ENCODE peak calls at places on chromosomes 6 and 20, in four cellular contexts. One of them, this sample, is unnamed.

GRCh38 chr6:144561455-144562043 is 276.4 kb downstream of the UTRN start:
- DNase-seq in cardiac muscle cell: no peak
- DNase-seq in natural killer cell: no peak
- DNase-seq in CD4-positive, alpha-beta T cell: no peak
- DNase-seq in this sample: no peak

GRCh38 chr6:111604259-111605099 is 1.2 kb downstream of the TRAF3IP2 start:
- DNase-seq in natural killer cell: no peak
- DNase-seq in cardiac muscle cell: peak
- DNase-seq in CD4-positive, alpha-beta T cell: no peak
- DNase-seq in this sample: no peak

GRCh38 chr6:36685198-36685919 is 6.8 kb downstream of the CDKN1A start:
- DNase-seq in cardiac muscle cell: no peak
- DNase-seq in natural killer cell: no peak
- DNase-seq in CD4-positive, alpha-beta T cell: no peak
- DNase-seq in this sample: peak

GRCh38 chr6:2244261-2245102 is 923 bp downstream of the GMDS start:
- DNase-seq in cardiac muscle cell: no peak
- DNase-seq in CD4-positive, alpha-beta T cell: no peak
- DNase-seq in natural killer cell: no peak
- DNase-seq in this sample: no peak

GRCh38 chr6:118899948-118900347 is 6.0 kb downstream of the ASF1A start:
- DNase-seq in natural killer cell: no peak
- DNase-seq in CD4-positive, alpha-beta T cell: no peak
- DNase-seq in cardiac muscle cell: no peak
- DNase-seq in this sample: no peak

GRCh38 chr6:85866758-85867401 is 224.2 kb upstream of the SYNCRIP start:
- DNase-seq in cardiac muscle cell: no peak
- DNase-seq in natural killer cell: no peak
- DNase-seq in CD4-positive, alpha-beta T cell: no peak
- DNase-seq in this sample: no peak

GRCh38 chr6:52666523-52666922 is 4.4 kb upstream of the TMEM14A start:
- DNase-seq in natural killer cell: no peak
- DNase-seq in cardiac muscle cell: no peak
- DNase-seq in CD4-positive, alpha-beta T cell: no peak
- DNase-seq in this sample: no peak

GRCh38 chr6:85126448-85127178 is 323.3 kb upstream of the NT5E start:
- DNase-seq in CD4-positive, alpha-beta T cell: no peak
- DNase-seq in natural killer cell: no peak
- DNase-seq in cardiac muscle cell: peak
- DNase-seq in this sample: no peak

GRCh38 chr6:44076366-44077200 is 50.7 kb downstream of the MRPL14 start:
- DNase-seq in natural killer cell: no peak
- DNase-seq in CD4-positive, alpha-beta T cell: no peak
- DNase-seq in cardiac muscle cell: peak
- DNase-seq in this sample: no peak

GRCh38 chr6:116012966-116013365 is 47.7 kb downstream of the FRK start:
- DNase-seq in cardiac muscle cell: no peak
- DNase-seq in natural killer cell: no peak
- DNase-seq in CD4-positive, alpha-beta T cell: no peak
- DNase-seq in this sample: no peak

GRCh38 chr6:116010400-116011095 is 50.1 kb downstream of the FRK start:
- DNase-seq in CD4-positive, alpha-beta T cell: peak
- DNase-seq in natural killer cell: no peak
- DNase-seq in cardiac muscle cell: peak
- DNase-seq in this sample: no peak

GRCh38 chr6:116011520-116011919 is 49.2 kb downstream of the FRK start:
- DNase-seq in CD4-positive, alpha-beta T cell: no peak
- DNase-seq in natural killer cell: no peak
- DNase-seq in cardiac muscle cell: no peak
- DNase-seq in this sample: no peak

GRCh38 chr6:116012471-116012949 is 48.2 kb downstream of the FRK start:
- DNase-seq in CD4-positive, alpha-beta T cell: no peak
- DNase-seq in natural killer cell: no peak
- DNase-seq in cardiac muscle cell: no peak
- DNase-seq in this sample: no peak

GRCh38 chr6:116011096-116011401 is 49.6 kb downstream of the FRK start:
- DNase-seq in cardiac muscle cell: no peak
- DNase-seq in natural killer cell: no peak
- DNase-seq in CD4-positive, alpha-beta T cell: no peak
- DNase-seq in this sample: no peak
- TF ChIP-seq CTCF in cardiac muscle cell: no peak
- TF ChIP-seq CTCF in natural killer cell: no peak
- TF ChIP-seq CTCF in CD4-positive, alpha-beta T cell: peak
- TF ChIP-seq CTCF in this sample: peak

GRCh38 chr20:33177866-33178265 is 9.9 kb downstream of the BPIFA2 start:
- DNase-seq in cardiac muscle cell: no peak
- DNase-seq in CD4-positive, alpha-beta T cell: no peak
- DNase-seq in natural killer cell: no peak
- DNase-seq in this sample: no peak

GRCh38 chr20:33178726-33179125 is 10.8 kb downstream of the BPIFA2 start:
- DNase-seq in natural killer cell: no peak
- DNase-seq in cardiac muscle cell: no peak
- DNase-seq in CD4-positive, alpha-beta T cell: no peak
- DNase-seq in this sample: no peak

GRCh38 chr20:33180169-33180568 is 12.2 kb downstream of the BPIFA2 start:
- DNase-seq in CD4-positive, alpha-beta T cell: no peak
- DNase-seq in natural killer cell: no peak
- DNase-seq in cardiac muscle cell: no peak
- DNase-seq in this sample: no peak

GRCh38 chr20:33183292-33183691 is 15.3 kb downstream of the BPIFA2 start:
- DNase-seq in natural killer cell: no peak
- DNase-seq in cardiac muscle cell: no peak
- DNase-seq in CD4-positive, alpha-beta T cell: no peak
- DNase-seq in this sample: no peak

DNA sequence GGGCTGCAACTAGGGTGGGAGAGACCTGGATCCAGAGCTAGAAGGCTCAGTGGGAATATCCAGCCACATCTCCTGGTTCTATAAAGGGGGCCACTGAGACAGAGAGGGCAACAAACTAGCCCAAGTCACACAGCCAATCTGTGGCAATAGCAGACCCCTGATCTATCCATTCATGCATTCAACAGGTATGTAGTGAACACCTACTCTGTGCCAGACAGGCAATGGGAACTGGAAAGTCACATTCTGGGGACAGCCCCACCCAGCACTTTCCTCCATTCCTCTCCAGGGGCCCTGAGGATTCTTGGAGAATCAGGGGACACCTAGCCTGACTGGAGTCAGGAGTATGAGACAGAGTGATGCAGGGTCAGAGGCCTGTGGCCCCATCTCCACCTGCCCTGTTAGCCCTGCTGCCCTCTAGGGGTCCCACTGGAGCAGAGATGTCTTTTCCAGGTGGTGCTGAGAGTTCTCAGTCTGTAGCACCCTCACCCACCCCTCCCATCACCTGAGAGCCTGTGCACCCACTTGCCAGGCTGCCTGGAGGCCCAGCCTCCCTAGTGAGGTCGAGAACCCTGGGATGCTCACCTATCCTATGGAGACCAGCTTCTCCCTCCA is 13.6 kb downstream of the BPIFA2 start:
- DNase-seq in natural killer cell: no peak
- DNase-seq in cardiac muscle cell: no peak
- DNase-seq in CD4-positive, alpha-beta T cell: no peak
- DNase-seq in this sample: no peak
- TF ChIP-seq CTCF in natural killer cell: no peak
- TF ChIP-seq CTCF in cardiac muscle cell: no peak
- TF ChIP-seq CTCF in CD4-positive, alpha-beta T cell: no peak
- TF ChIP-seq CTCF in this sample: no peak

GRCh38 chr20:63596423-63596822 is 22.4 kb upstream of the HELZ2 start:
- DNase-seq in natural killer cell: no peak
- DNase-seq in CD4-positive, alpha-beta T cell: no peak
- DNase-seq in cardiac muscle cell: no peak
- DNase-seq in this sample: no peak

GRCh38 chr20:63591786-63592355 is 17.8 kb upstream of the HELZ2 start:
- DNase-seq in CD4-positive, alpha-beta T cell: no peak
- DNase-seq in cardiac muscle cell: no peak
- DNase-seq in natural killer cell: no peak
- DNase-seq in this sample: no peak

GRCh38 chr20:63595416-63596127 is 21.5 kb upstream of the HELZ2 start:
- DNase-seq in natural killer cell: no peak
- DNase-seq in cardiac muscle cell: no peak
- DNase-seq in CD4-positive, alpha-beta T cell: no peak
- DNase-seq in this sample: no peak

GRCh38 chr20:63592661-63593060 is 18.6 kb upstream of the HELZ2 start:
- DNase-seq in cardiac muscle cell: no peak
- DNase-seq in natural killer cell: no peak
- DNase-seq in CD4-positive, alpha-beta T cell: no peak
- DNase-seq in this sample: no peak

GRCh38 chr20:63594043-63594561 is 20.1 kb upstream of the HELZ2 start:
- DNase-seq in CD4-positive, alpha-beta T cell: no peak
- DNase-seq in natural killer cell: no peak
- DNase-seq in cardiac muscle cell: no peak
- DNase-seq in this sample: no peak
- TF ChIP-seq CTCF in CD4-positive, alpha-beta T cell: no peak
- TF ChIP-seq CTCF in natural killer cell: no peak
- TF ChIP-seq CTCF in cardiac muscle cell: no peak
- TF ChIP-seq CTCF in this sample: no peak

GRCh38 chr6:97473979-97474378 is 191.0 kb upstream of the MMS22L start:
- DNase-seq in cardiac muscle cell: no peak
- DNase-seq in CD4-positive, alpha-beta T cell: no peak
- DNase-seq in natural killer cell: no peak
- DNase-seq in this sample: no peak
- TF ChIP-seq CTCF in cardiac muscle cell: no peak
- TF ChIP-seq CTCF in CD4-positive, alpha-beta T cell: no peak
- TF ChIP-seq CTCF in natural killer cell: no peak
- TF ChIP-seq CTCF in this sample: no peak

GRCh38 chr6:137637161-137637560 is 143.0 kb upstream of the OLIG3 start:
- DNase-seq in cardiac muscle cell: no peak
- DNase-seq in natural killer cell: no peak
- DNase-seq in CD4-positive, alpha-beta T cell: no peak
- DNase-seq in this sample: no peak

GRCh38 chr6:137630666-137631065 is 136.5 kb upstream of the OLIG3 start:
- DNase-seq in cardiac muscle cell: no peak
- DNase-seq in CD4-positive, alpha-beta T cell: no peak
- DNase-seq in natural killer cell: no peak
- DNase-seq in this sample: no peak

GRCh38 chr6:137625808-137626207 is 131.6 kb upstream of the OLIG3 start:
- DNase-seq in CD4-positive, alpha-beta T cell: no peak
- DNase-seq in cardiac muscle cell: no peak
- DNase-seq in natural killer cell: no peak
- DNase-seq in this sample: no peak

DNA sequence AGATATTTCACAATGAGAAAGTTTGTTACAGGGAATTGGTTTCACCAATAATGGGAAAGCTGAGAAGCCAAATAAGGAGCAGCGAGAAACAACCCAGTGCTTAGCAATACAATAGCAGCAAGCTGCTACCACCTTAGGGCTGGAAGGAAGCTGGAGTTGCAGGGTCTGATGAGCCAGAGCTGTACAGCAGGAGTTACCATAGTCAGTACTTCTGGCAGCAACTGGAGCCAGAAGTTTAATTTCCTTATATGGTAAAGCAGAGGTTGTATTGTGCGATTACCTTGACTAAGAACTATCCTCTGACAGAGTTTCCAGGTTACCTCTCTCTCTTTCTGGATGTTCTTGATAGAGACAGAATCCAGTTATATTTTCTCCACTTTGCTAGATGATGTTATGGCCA is 137.1 kb upstream of the OLIG3 start:
- DNase-seq in cardiac muscle cell: peak
- DNase-seq in CD4-positive, alpha-beta T cell: no peak
- DNase-seq in natural killer cell: no peak
- DNase-seq in this sample: no peak
- TF ChIP-seq CTCF in cardiac muscle cell: no peak
- TF ChIP-seq CTCF in CD4-positive, alpha-beta T cell: no peak
- TF ChIP-seq CTCF in natural killer cell: no peak
- TF ChIP-seq CTCF in this sample: no peak

GRCh38 chr6:11912420-11912819 is 99.7 kb upstream of the HIVEP1 start:
- DNase-seq in cardiac muscle cell: no peak
- DNase-seq in CD4-positive, alpha-beta T cell: no peak
- DNase-seq in natural killer cell: no peak
- DNase-seq in this sample: no peak
- TF ChIP-seq CTCF in cardiac muscle cell: peak
- TF ChIP-seq CTCF in CD4-positive, alpha-beta T cell: no peak
- TF ChIP-seq CTCF in natural killer cell: no peak
- TF ChIP-seq CTCF in this sample: peak

GRCh38 chr6:97591955-97592354 is 308.9 kb upstream of the MMS22L start:
- DNase-seq in CD4-positive, alpha-beta T cell: no peak
- DNase-seq in natural killer cell: no peak
- DNase-seq in cardiac muscle cell: no peak
- DNase-seq in this sample: no peak

GRCh38 chr6:97586344-97586743 is 303.3 kb upstream of the MMS22L start:
- DNase-seq in cardiac muscle cell: peak
- DNase-seq in CD4-positive, alpha-beta T cell: no peak
- DNase-seq in natural killer cell: no peak
- DNase-seq in this sample: no peak
- TF ChIP-seq CTCF in cardiac muscle cell: no peak
- TF ChIP-seq CTCF in CD4-positive, alpha-beta T cell: no peak
- TF ChIP-seq CTCF in natural killer cell: no peak
- TF ChIP-seq CTCF in this sample: no peak

DNA sequence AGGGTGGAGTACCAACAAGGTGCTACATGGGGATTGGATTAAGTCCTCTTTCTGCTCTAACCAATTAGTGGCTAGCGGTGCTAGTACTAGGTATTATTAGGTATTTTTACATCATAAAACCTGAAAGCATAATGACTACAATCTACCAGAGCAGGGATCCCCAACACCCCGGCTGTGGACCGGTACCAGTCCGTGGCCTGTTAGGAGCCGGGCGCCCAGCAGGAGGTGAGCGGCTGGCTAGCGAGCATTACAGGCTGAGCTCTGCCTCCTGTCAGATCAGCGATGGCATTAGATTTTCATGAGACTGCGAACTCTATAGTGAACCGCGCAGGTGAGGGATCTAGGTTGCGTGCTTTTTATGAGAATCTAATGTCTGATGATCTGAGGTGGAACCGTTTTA is 9.1 kb upstream of the CD40 start:
- DNase-seq in CD4-positive, alpha-beta T cell: no peak
- DNase-seq in natural killer cell: no peak
- DNase-seq in cardiac muscle cell: no peak
- DNase-seq in this sample: no peak
- TF ChIP-seq CTCF in CD4-positive, alpha-beta T cell: no peak
- TF ChIP-seq CTCF in natural killer cell: no peak
- TF ChIP-seq CTCF in cardiac muscle cell: no peak
- TF ChIP-seq CTCF in this sample: no peak

DNA sequence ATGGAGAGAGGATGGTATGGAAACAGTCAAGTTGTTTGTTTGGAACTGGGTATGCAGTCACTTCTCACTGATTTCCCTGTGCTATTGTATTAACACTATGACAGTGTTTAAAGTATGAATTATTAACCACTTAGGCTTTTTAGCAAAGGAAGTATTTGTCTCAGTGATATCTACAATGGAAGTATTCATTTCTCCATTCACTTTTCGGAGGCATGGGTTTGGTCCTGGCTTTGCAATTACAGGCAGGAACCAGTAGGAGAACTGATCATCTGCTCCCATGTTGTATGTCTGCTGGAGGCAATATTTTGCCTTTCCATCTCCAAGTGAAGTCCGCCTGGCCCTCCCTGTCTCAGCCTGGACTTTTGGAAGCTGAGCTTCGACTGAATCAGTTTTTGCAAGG is 30.6 kb upstream of the EXOC2 start:
- DNase-seq in natural killer cell: no peak
- DNase-seq in cardiac muscle cell: no peak
- DNase-seq in CD4-positive, alpha-beta T cell: no peak
- DNase-seq in this sample: no peak
- TF ChIP-seq CTCF in natural killer cell: no peak
- TF ChIP-seq CTCF in cardiac muscle cell: peak
- TF ChIP-seq CTCF in CD4-positive, alpha-beta T cell: no peak
- TF ChIP-seq CTCF in this sample: peak

This sample was measured in CD14-positive monocyte.